ENCODE peak calls at places on chromosomes 1 and 21, in nine cellular contexts. K is adrenal gland, F is thoracic aorta, C is ovary, Y is testis, I is cardiac muscle cell, T is fibroblast of lung, B is neural progenitor cell, G is IMR-90. R is an unnamed sample. For H3K36me3, the result is how much of the 10 kb centered on the place peaks cover.

GRCh38 chr1:34763142-34763781 is 3.7 kb downstream of the GJB4 start:
- DNase-seq in T (peak), K (no peak), Y (no peak), G (peak), B (no peak), I (no peak), C (no peak), F (no peak), R (no peak)

GRCh38 chr21:46226146-46226545 is 2.4 kb downstream of the LSS start:
- DNase-seq in F (no peak), Y (peak), K (no peak), B (no peak), C (no peak), T (no peak), G (peak), I (no peak), R (no peak)

GRCh38 chr1:227541129-227541528 is 22.2 kb upstream of the ZNF678 start:
- DNase-seq in G (no peak), I (no peak), T (no peak), B (no peak), K (no peak), Y (peak), C (peak), F (no peak), R (no peak)

GRCh38 chr1:75791022-75791421 is 5.0 kb downstream of the RABGGTB start:
- DNase-seq in T (peak), F (no peak), K (no peak), G (peak), Y (no peak), I (no peak), C (no peak), B (no peak), R (no peak)

GRCh38 chr1:17340358-17340757 is 31.6 kb upstream of the PADI6 start:
- DNase-seq in C (no peak), T (peak), B (no peak), K (no peak), G (no peak), F (no peak), I (no peak), Y (no peak), R (no peak)

GRCh38 chr1:100736766-100737165 is 17.2 kb downstream of the VCAM1 start:
- DNase-seq in B (no peak), G (peak), I (peak), C (no peak), K (no peak), T (peak), Y (no peak), F (no peak), R (no peak)

GRCh38 chr1:167345386-167345733 is 124.7 kb downstream of the POU2F1 start:
- DNase-seq in C (no peak), T (peak), G (peak), I (no peak), F (no peak), Y (no peak), B (no peak), K (no peak), R (no peak)

GRCh38 chr1:15833069-15833679 is 14.3 kb upstream of the SPEN start:
- DNase-seq in B (no peak), F (no peak), G (no peak), C (peak), Y (peak), I (no peak), T (peak), K (peak), R (peak)

GRCh38 chr1:163361123-163361934 is 39.6 kb downstream of the NUF2 start:
- DNase-seq in K (no peak), G (no peak), C (no peak), Y (peak), B (peak), T (peak), F (no peak), I (peak), R (no peak)

GRCh38 chr1:118250232-118250631 is 65.2 kb upstream of the SPAG17 start:
- DNase-seq in C (no peak), G (no peak), K (no peak), T (no peak), Y (no peak), F (no peak), I (peak), B (peak), R (no peak)

GRCh38 chr21:42190492-42190875 is 28.5 kb upstream of the ABCG1 start:
- DNase-seq in Y (no peak), T (no peak), G (no peak), K (no peak), B (no peak), C (no peak), F (no peak), I (no peak), R (no peak)

GRCh38 chr21:40047993-40048730 is 180.9 kb downstream of the PCP4 start:
- DNase-seq in K (peak), C (no peak), Y (no peak), F (peak), G (no peak), B (no peak), T (peak), I (no peak), R (no peak)

GRCh38 chr1:3611170-3612019 is at the start of gene MEGF6:
- DNase-seq in G (peak), Y (peak), B (peak), T (peak), I (peak), C (peak), K (no peak), F (no peak), R (peak)

GRCh38 chr1:23402286-23403037 is 22.1 kb downstream of the TCEA3 start:
- DNase-seq in C (no peak), T (no peak), B (no peak), K (no peak), F (no peak), Y (no peak), G (no peak), I (no peak), R (no peak)

GRCh38 chr21:31308584-31308983 is 35.5 kb downstream of the TIAM1 start:
- DNase-seq in F (no peak), Y (no peak), B (no peak), T (no peak), C (no peak), K (no peak), G (no peak), I (no peak), R (no peak)

GRCh38 chr1:214146523-214146922 is 134.4 kb upstream of the SMYD2 start:
- DNase-seq in K (no peak), I (no peak), B (no peak), Y (no peak), T (peak), F (no peak), C (no peak), G (no peak), R (no peak)

GRCh38 chr1:41536296-41536695 is 51.8 kb upstream of the EDN2 start:
- DNase-seq in T (no peak), K (no peak), F (no peak), G (no peak), I (no peak), B (no peak), C (no peak), Y (no peak), R (no peak)

GRCh38 chr1:110216844-110217444 is 6.8 kb downstream of the KCNC4 start:
- DNase-seq in Y (no peak), I (no peak), T (no peak), B (no peak), C (no peak), K (no peak), F (no peak), G (no peak), R (no peak)

GRCh38 chr1:60463146-60463545 is 389.6 kb upstream of the C1orf87 start:
- DNase-seq in K (no peak), C (no peak), Y (no peak), G (no peak), T (no peak), F (no peak), B (no peak), I (peak), R (no peak)

GRCh38 chr1:112716133-112716720 is 1.1 kb upstream of the PPM1J start:
- DNase-seq in I (peak), K (peak), F (no peak), B (peak), C (peak), T (peak), Y (peak), G (peak), R (peak)

GRCh38 chr21:36796070-36796469 is 97.2 kb downstream of the SIM2 start:
- DNase-seq in B (no peak), G (no peak), T (no peak), K (no peak), C (no peak), I (no peak), Y (no peak), F (no peak), R (no peak)
- H3K27ac ChIP-seq in B (no peak), G (no peak), T (no peak), K (no peak), C (no peak), I (no peak), Y (no peak), F (no peak), R (no peak)

GRCh38 chr1:170200665-170201397 is 55.1 kb downstream of the NTMT2 start:
- DNase-seq in T (no peak), K (peak), F (no peak), B (no peak), C (no peak), Y (peak), G (peak), I (peak), R (no peak)
- TF ChIP-seq CTCF in T (peak), K (no peak), F (no peak), B (no peak), C (no peak), Y (no peak), G (no peak), I (peak), R (peak)

DNA sequence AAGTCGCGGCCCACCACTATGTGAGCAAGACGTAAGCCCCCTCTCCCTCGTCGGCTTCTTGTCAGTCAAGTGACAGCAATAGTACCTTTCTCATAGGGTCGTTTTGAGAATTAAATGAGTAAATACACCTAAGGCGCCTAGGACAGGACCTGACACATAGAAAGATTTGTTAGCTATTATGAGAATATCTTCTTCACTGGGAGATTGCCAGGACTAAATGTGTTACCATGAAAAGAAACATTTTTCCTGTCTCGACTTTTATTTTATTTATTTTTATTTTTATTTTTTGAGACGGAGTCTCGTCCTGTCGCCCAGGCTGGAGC is 798 bp downstream of the PMF1 start:
- DNase-seq in F (no peak), G (no peak), T (no peak), K (no peak), I (no peak), C (no peak), Y (no peak), B (no peak), R (no peak)
- H3K36me3 ChIP-seq in F (under half), G (under half), T (under half), K (under half), I (under half), C (under half), Y (under half), B (under half), R (under half)

DNA sequence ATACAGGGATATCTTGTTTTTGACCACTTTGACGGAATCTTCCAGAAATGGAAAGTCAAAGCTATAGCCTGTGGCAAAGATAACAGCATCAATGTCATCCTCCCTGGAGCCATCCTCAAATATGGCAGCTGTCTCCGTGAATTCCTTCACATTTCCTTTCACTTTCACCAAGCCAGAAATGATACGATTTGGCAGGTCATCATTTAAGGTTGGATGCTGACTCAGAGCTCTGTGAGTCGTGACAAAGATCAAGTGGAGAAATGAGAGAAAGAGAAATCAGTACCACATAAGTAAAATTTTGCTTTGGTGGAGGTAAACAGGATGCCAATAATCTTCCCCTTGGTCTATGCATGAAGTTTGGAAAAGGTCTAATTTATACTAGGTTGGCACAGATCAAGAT is 23.9 kb downstream of the FMO5 start:
- DNase-seq in B (no peak), F (no peak), K (no peak), C (no peak), G (peak), I (no peak), T (no peak), Y (no peak), R (no peak)
- H3K27ac ChIP-seq in B (no peak), F (no peak), K (no peak), C (no peak), G (no peak), I (no peak), T (no peak), Y (no peak), R (no peak)

GRCh38 chr1:89610457-89610991 is 22.4 kb upstream of the LRRC8C start:
- DNase-seq in K (no peak), C (no peak), G (no peak), I (no peak), F (no peak), Y (no peak), T (no peak), B (no peak), R (no peak)
- TF ChIP-seq CTCF in K (no peak), C (no peak), G (no peak), I (no peak), F (no peak), Y (no peak), T (no peak), B (no peak), R (no peak)

DNA sequence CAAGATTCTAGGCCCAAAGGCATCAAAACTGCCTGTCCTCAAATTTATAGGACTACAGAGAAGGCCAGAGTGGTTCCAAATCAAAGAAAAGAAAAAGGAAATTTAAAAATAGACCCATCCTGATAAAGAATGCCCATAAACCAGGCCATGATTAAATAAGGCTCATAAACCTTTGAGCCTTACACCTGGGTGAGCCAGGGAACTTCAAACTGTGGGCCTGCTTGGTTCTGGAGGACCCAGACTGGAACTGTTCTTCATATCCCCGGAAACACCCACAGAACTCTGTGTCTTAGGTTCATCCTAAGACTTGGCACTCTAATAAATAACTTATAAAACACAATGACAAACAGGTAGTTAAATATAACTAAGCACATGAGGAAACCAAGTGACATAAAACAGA is 28.8 kb downstream of the MCOLN2 start:
- DNase-seq in C (no peak), T (no peak), I (no peak), K (no peak), B (no peak), G (no peak), Y (no peak), F (no peak), R (no peak)
- H3K36me3 ChIP-seq in C (under half), T (under half), I (under half), K (under half), B (under half), G (under half), Y (under half), F (under half), R (under half)

GRCh38 chr1:64494659-64495058 is 24.7 kb downstream of the CACHD1 start:
- DNase-seq in I (no peak), B (no peak), K (no peak), G (no peak), T (no peak), C (no peak), F (no peak), Y (no peak), R (no peak)
- H3K27ac ChIP-seq in I (no peak), B (peak), K (no peak), G (no peak), T (no peak), C (no peak), F (no peak), Y (no peak), R (no peak)

GRCh38 chr1:203528098-203528497 is 34.1 kb downstream of the OPTC start:
- DNase-seq in T (no peak), C (no peak), I (no peak), K (no peak), Y (no peak), B (peak), F (no peak), G (no peak), R (no peak)

GRCh38 chr1:203528976-203529375 is 35.0 kb downstream of the OPTC start:
- DNase-seq in T (no peak), Y (no peak), C (no peak), I (no peak), K (no peak), F (no peak), G (no peak), B (no peak), R (no peak)

GRCh38 chr1:203526572-203526971 is 32.6 kb downstream of the OPTC start:
- DNase-seq in B (no peak), I (no peak), Y (no peak), F (no peak), T (no peak), G (no peak), C (no peak), K (no peak), R (no peak)

GRCh38 chr1:203525685-203526084 is 31.7 kb downstream of the OPTC start:
- DNase-seq in T (no peak), G (no peak), Y (no peak), F (no peak), B (no peak), K (no peak), C (no peak), I (no peak), R (no peak)

GRCh38 chr1:203527013-203527412 is 33.1 kb downstream of the OPTC start:
- DNase-seq in B (no peak), K (no peak), G (no peak), I (no peak), F (no peak), C (no peak), Y (no peak), T (no peak), R (no peak)
- TF ChIP-seq CTCF in B (no peak), K (no peak), G (no peak), I (no peak), F (no peak), C (no peak), Y (no peak), T (no peak), R (no peak)

GRCh38 chr1:6476483-6476882 is 10.5 kb upstream of the TNFRSF25 start:
- DNase-seq in K (no peak), B (no peak), I (no peak), T (no peak), C (no peak), F (no peak), Y (no peak), G (no peak), R (no peak)
- H3K36me3 ChIP-seq in K (under half), B (under half), I (under half), T (under half), C (under half), F (under half), Y (under half), G (under half), R (under half)